ENCODE peak calls at places on chromosomes 5 and 9, in ten cellular contexts. C, A, L, Q, D, J, U, M, P and X are unnamed samples.

GRCh38 chr9:36905101-36906066 is 128.7 kb downstream of the PAX5 start:
- DNase-seq in L (no peak), U (peak), Q (no peak), M (peak), C (no peak), J (no peak), P (no peak), A (no peak), D (no peak), X (no peak)

GRCh38 chr9:36855443-36856315 is 178.4 kb downstream of the PAX5 start:
- DNase-seq in Q (no peak), P (no peak), C (peak), M (peak), J (no peak), U (peak), D (no peak), L (peak), A (no peak), X (no peak)

GRCh38 chr5:36607114-36607561 is 732 bp downstream of the SLC1A3 start:
- DNase-seq in P (peak), Q (no peak), A (peak), C (peak), U (no peak), L (peak), J (no peak), D (peak), M (peak), X (no peak)

GRCh38 chr9:37412431-37413151 is 9.9 kb upstream of the GRHPR start:
- DNase-seq in A (no peak), C (no peak), M (peak), L (peak), J (no peak), D (no peak), Q (no peak), U (peak), P (peak), X (peak)

GRCh38 chr9:94140418-94140780 is 56.1 kb downstream of the PTPDC1 start:
- DNase-seq in D (no peak), A (no peak), L (no peak), Q (no peak), M (no peak), P (no peak), U (no peak), C (no peak), J (no peak), X (no peak)

GRCh38 chr9:125600194-125600593 is 106.8 kb downstream of the MAPKAP1 start:
- DNase-seq in L (peak), U (no peak), Q (no peak), P (no peak), J (no peak), C (no peak), D (no peak), A (no peak), M (no peak), X (no peak)

GRCh38 chr9:113363336-113363735 is 13.4 kb downstream of the HDHD3 start:
- DNase-seq in L (no peak), M (no peak), Q (no peak), P (no peak), D (no peak), A (no peak), U (no peak), J (no peak), C (no peak), X (no peak)

GRCh38 chr5:77418601-77419591 is 73.2 kb downstream of the WDR41 start:
- DNase-seq in C (no peak), U (no peak), A (no peak), Q (no peak), L (no peak), J (no peak), P (peak), M (no peak), D (peak), X (no peak)

GRCh38 chr5:177447611-177448243 is 1.1 kb downstream of the PRR7 start:
- DNase-seq in C (peak), A (peak), D (peak), J (no peak), M (peak), Q (peak), L (no peak), U (peak), P (peak), X (peak)

GRCh38 chr5:78731884-78732283 is 83.3 kb upstream of the LHFPL2 start:
- DNase-seq in U (no peak), J (no peak), D (no peak), M (peak), C (no peak), A (no peak), L (no peak), P (peak), Q (no peak), X (no peak)

GRCh38 chr9:82488702-82489578 is 500.4 kb downstream of the SPATA31D1 start:
- DNase-seq in Q (no peak), L (no peak), U (no peak), P (peak), A (no peak), M (peak), D (peak), J (no peak), C (no peak), X (no peak)

GRCh38 chr9:91541744-91542143 is 118.1 kb upstream of the NFIL3 start:
- DNase-seq in Q (no peak), M (no peak), D (peak), P (peak), J (no peak), C (no peak), L (no peak), A (no peak), U (no peak), X (no peak)

GRCh38 chr9:126173929-126174328 is 152.7 kb upstream of the MVB12B start:
- DNase-seq in J (no peak), C (no peak), U (no peak), Q (no peak), M (no peak), P (no peak), A (no peak), D (no peak), L (no peak), X (no peak)

GRCh38 chr9:89387970-89388867 is 69.9 kb downstream of the SECISBP2 start:
- DNase-seq in A (no peak), U (no peak), P (peak), J (no peak), D (no peak), Q (no peak), L (no peak), C (no peak), M (peak), X (no peak)

GRCh38 chr9:84297162-84297821 is 43.3 kb downstream of the SLC28A3 start:
- DNase-seq in J (no peak), P (peak), M (peak), A (no peak), U (no peak), L (no peak), D (peak), Q (no peak), C (no peak), X (no peak)

GRCh38 chr9:19550009-19550408 is 141.2 kb downstream of the ACER2 start:
- DNase-seq in M (no peak), Q (no peak), J (no peak), U (no peak), C (no peak), L (no peak), P (no peak), A (no peak), D (no peak), X (no peak)

GRCh38 chr5:106171708-106172107 is 1499.0 kb downstream of the EFNA5 start:
- DNase-seq in J (no peak), M (peak), C (no peak), U (no peak), D (peak), P (no peak), Q (no peak), L (no peak), A (no peak), X (no peak)

GRCh38 chr9:121652037-121652837 is 803 bp downstream of the DAB2IP start:
- DNase-seq in C (peak), D (no peak), P (peak), M (no peak), Q (no peak), L (no peak), A (no peak), J (no peak), U (peak), X (no peak)